ENCODE peak calls at places on chromosomes 5 and 9, in five cellular contexts. D is IMR-90, L is globus pallidus, Z is COLO829, V is fibroblast of the conjunctiva. E is an unnamed sample.

GRCh38 chr5:131264453-131265200 is 774 bp downstream of the CDC42SE2 start:
- DNase-seq in D (peak), L (no peak), Z (no peak), V (no peak), E (peak)

GRCh38 chr5:759781-760362 is 24.7 kb downstream of the ZDHHC11B start:
- DNase-seq in D (no peak), L (no peak), Z (no peak), V (no peak), E (no peak)

GRCh38 chr5:34758514-34758913 is 80.5 kb upstream of the TTC23L start:
- DNase-seq in D (no peak), L (no peak), Z (no peak), V (no peak), E (no peak)

GRCh38 chr9:84061613-84062205 is 81.1 kb downstream of the RMI1 start:
- DNase-seq in D (no peak), L (no peak), Z (no peak), V (no peak), E (no peak)

GRCh38 chr5:123819818-123820217 is 307.8 kb downstream of the CSNK1G3 start:
- DNase-seq in D (peak), L (no peak), Z (no peak), V (peak), E (no peak)

GRCh38 chr9:37753489-37754190 is at the start of gene TRMT10B:
- DNase-seq in D (peak), L (peak), Z (peak), V (peak), E (peak)

GRCh38 chr5:1297243-1297642 is 2.4 kb upstream of the TERT start:
- DNase-seq in D (no peak), L (no peak), Z (no peak), V (no peak), E (no peak)

GRCh38 chr5:75324791-75325190 is 12.2 kb upstream of the HMGCR start:
- DNase-seq in D (no peak), L (no peak), Z (no peak), V (no peak), E (no peak)

GRCh38 chr9:22005700-22006605 is 3.2 kb downstream of the CDKN2B start:
- DNase-seq in D (peak), L (no peak), Z (no peak), V (no peak), E (no peak)

GRCh38 chr5:35117960-35118359 is 70.2 kb upstream of the AGXT2 start:
- DNase-seq in D (peak), L (no peak), Z (peak), V (no peak), E (no peak)

GRCh38 chr5:179310439-179311090 is 34.7 kb downstream of the ADAMTS2 start:
- DNase-seq in D (no peak), L (no peak), Z (no peak), V (no peak), E (no peak)